ENCODE peak calls at places on chromosomes 2 and 18, in four cellular contexts. One of them, this sample, is unnamed. For H3K4me1, the result is how much of the 10 kb centered on the place peaks cover.

GRCh38 chr2:74778381-74779371 is 55.3 kb upstream of the HK2 start:
- DNase-seq in colonic mucosa: no peak
- DNase-seq in adipocyte: no peak
- DNase-seq in fibroblast of lung: no peak
- DNase-seq in this sample: peak

GRCh38 chr2:70962885-70963878 is 15.2 kb upstream of the ANKRD53 start:
- DNase-seq in fibroblast of lung: no peak
- DNase-seq in colonic mucosa: peak
- DNase-seq in adipocyte: no peak
- DNase-seq in this sample: peak

GRCh38 chr18:62809900-62810299 is 94.6 kb downstream of the PHLPP1 start:
- DNase-seq in fibroblast of lung: peak
- DNase-seq in colonic mucosa: no peak
- DNase-seq in adipocyte: no peak
- DNase-seq in this sample: no peak

GRCh38 chr2:218375212-218375611 is 6.9 kb upstream of the SLC11A1 start:
- DNase-seq in fibroblast of lung: peak
- DNase-seq in colonic mucosa: no peak
- DNase-seq in adipocyte: peak
- DNase-seq in this sample: no peak

GRCh38 chr2:68417931-68418330 is 49.2 kb downstream of the FBXO48 start:
- DNase-seq in fibroblast of lung: no peak
- DNase-seq in colonic mucosa: no peak
- DNase-seq in adipocyte: no peak
- DNase-seq in this sample: no peak

GRCh38 chr18:77101410-77102245 is 31.0 kb downstream of the MBP start:
- DNase-seq in colonic mucosa: peak
- DNase-seq in adipocyte: peak
- DNase-seq in fibroblast of lung: peak
- DNase-seq in this sample: peak

GRCh38 chr2:221245045-221245444 is 327.1 kb downstream of the EPHA4 start:
- DNase-seq in adipocyte: no peak
- DNase-seq in colonic mucosa: no peak
- DNase-seq in fibroblast of lung: no peak
- DNase-seq in this sample: no peak

GRCh38 chr2:170680172-170680913 is 34.8 kb upstream of the SP5 start:
- DNase-seq in adipocyte: no peak
- DNase-seq in fibroblast of lung: no peak
- DNase-seq in colonic mucosa: no peak
- DNase-seq in this sample: peak

GRCh38 chr2:77016964-77017363 is 505.2 kb downstream of the LRRTM4 start:
- DNase-seq in fibroblast of lung: no peak
- DNase-seq in adipocyte: no peak
- DNase-seq in colonic mucosa: no peak
- DNase-seq in this sample: no peak

GRCh38 chr2:181073896-181074295 is 93.5 kb downstream of the UBE2E3 start:
- DNase-seq in fibroblast of lung: peak
- DNase-seq in colonic mucosa: no peak
- DNase-seq in adipocyte: peak
- DNase-seq in this sample: no peak

GRCh38 chr2:96824079-96824870 is 8.2 kb downstream of the CNNM3 start:
- DNase-seq in colonic mucosa: no peak
- DNase-seq in adipocyte: no peak
- DNase-seq in fibroblast of lung: peak
- DNase-seq in this sample: no peak

GRCh38 chr18:10872297-10872696 is 277.1 kb downstream of the PIEZO2 start:
- DNase-seq in fibroblast of lung: no peak
- DNase-seq in adipocyte: no peak
- DNase-seq in colonic mucosa: no peak
- DNase-seq in this sample: no peak

GRCh38 chr2:11354363-11355154 is 10.1 kb upstream of the ROCK2 start:
- DNase-seq in fibroblast of lung: no peak
- DNase-seq in adipocyte: no peak
- DNase-seq in colonic mucosa: no peak
- DNase-seq in this sample: no peak

GRCh38 chr2:46749042-46749461 is 166.6 kb downstream of the MCFD2 start:
- DNase-seq in fibroblast of lung: peak
- DNase-seq in colonic mucosa: no peak
- DNase-seq in adipocyte: peak
- DNase-seq in this sample: no peak

GRCh38 chr2:197672494-197672893 is 2.9 kb downstream of the RFTN2 start:
- DNase-seq in colonic mucosa: no peak
- DNase-seq in fibroblast of lung: no peak
- DNase-seq in adipocyte: no peak
- DNase-seq in this sample: no peak

GRCh38 chr18:58692420-58693185 is 21.3 kb downstream of the MALT1 start:
- DNase-seq in colonic mucosa: no peak
- DNase-seq in adipocyte: no peak
- DNase-seq in fibroblast of lung: no peak
- DNase-seq in this sample: no peak

GRCh38 chr2:53865264-53865663 is 5.5 kb upstream of the GPR75 start:
- DNase-seq in fibroblast of lung: no peak
- DNase-seq in colonic mucosa: no peak
- DNase-seq in adipocyte: no peak
- DNase-seq in this sample: no peak

GRCh38 chr2:158100411-158100810 is 1.3 kb upstream of the UPP2 start:
- DNase-seq in fibroblast of lung: no peak
- DNase-seq in adipocyte: no peak
- DNase-seq in colonic mucosa: no peak
- DNase-seq in this sample: no peak

GRCh38 chr2:53512071-53512841 is 255.3 kb upstream of the CHAC2 start:
- DNase-seq in adipocyte: peak
- DNase-seq in fibroblast of lung: peak
- DNase-seq in colonic mucosa: no peak
- DNase-seq in this sample: no peak

GRCh38 chr18:54883816-54884604 is 55.7 kb downstream of the RAB27B start:
- DNase-seq in adipocyte: no peak
- DNase-seq in colonic mucosa: no peak
- DNase-seq in fibroblast of lung: peak
- DNase-seq in this sample: no peak

GRCh38 chr18:25349131-25349925 is 2.6 kb downstream of the ZNF521 start:
- DNase-seq in colonic mucosa: no peak
- DNase-seq in fibroblast of lung: peak
- DNase-seq in adipocyte: peak
- DNase-seq in this sample: peak

GRCh38 chr2:47904903-47905453 is 1.3 kb downstream of the FBXO11 start:
- DNase-seq in fibroblast of lung: peak
- DNase-seq in adipocyte: peak
- DNase-seq in colonic mucosa: peak
- DNase-seq in this sample: peak

GRCh38 chr2:60948161-60948560 is 66.8 kb downstream of the REL start:
- DNase-seq in colonic mucosa: no peak
- DNase-seq in adipocyte: no peak
- DNase-seq in fibroblast of lung: no peak
- DNase-seq in this sample: no peak

GRCh38 chr2:60948926-60949579 is 67.7 kb downstream of the REL start:
- DNase-seq in colonic mucosa: no peak
- DNase-seq in adipocyte: peak
- DNase-seq in fibroblast of lung: peak
- DNase-seq in this sample: no peak

GRCh38 chr2:60945341-60945740 is 64.0 kb downstream of the REL start:
- DNase-seq in fibroblast of lung: no peak
- DNase-seq in adipocyte: no peak
- DNase-seq in colonic mucosa: no peak
- DNase-seq in this sample: no peak

DNA sequence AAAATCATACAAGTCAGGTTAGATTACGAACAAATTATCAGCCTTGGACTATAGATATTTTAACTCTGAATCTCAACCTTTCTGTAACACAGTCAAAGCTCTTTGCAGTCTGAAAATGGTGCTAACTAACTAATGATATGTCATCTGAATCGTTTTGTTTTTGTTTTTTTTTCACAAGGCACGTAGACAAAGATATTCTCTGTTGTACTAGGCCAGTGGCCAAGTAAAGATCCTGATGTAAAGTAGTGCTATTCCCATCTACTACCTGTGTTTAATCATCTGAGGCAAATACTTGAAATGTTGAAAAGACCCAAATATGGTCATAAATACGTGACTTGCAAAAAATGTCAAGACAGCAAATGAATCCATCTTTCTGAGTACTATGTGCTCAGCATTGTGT is 65.7 kb downstream of the REL start:
- DNase-seq in colonic mucosa: no peak
- DNase-seq in adipocyte: no peak
- DNase-seq in fibroblast of lung: no peak
- DNase-seq in this sample: no peak
- H3K4me1 ChIP-seq in colonic mucosa: under half
- H3K4me1 ChIP-seq in adipocyte: under half
- H3K4me1 ChIP-seq in fibroblast of lung: under half
- H3K4me1 ChIP-seq in this sample: under half

DNA sequence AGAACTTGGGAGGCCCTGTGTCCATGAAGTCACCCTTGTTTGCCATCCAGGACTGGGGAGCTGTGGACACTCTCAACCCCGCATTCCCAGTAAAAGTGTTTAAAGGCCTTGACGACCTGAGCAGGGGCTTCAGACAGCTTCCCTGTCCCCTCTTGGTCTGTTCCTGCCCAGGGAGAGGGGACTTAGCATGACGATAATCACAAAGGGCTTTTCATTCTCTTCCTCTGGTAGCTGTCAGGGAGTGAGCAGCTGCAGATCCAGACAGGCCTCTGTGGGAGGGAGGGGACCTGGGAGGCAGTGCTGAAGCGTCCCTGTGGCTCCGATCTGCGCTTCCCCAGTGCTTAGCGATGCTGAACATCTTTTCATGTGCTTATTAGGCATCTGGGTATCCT is 77.8 kb upstream of the HS6ST1 start:
- DNase-seq in adipocyte: no peak
- DNase-seq in colonic mucosa: no peak
- DNase-seq in fibroblast of lung: no peak
- DNase-seq in this sample: peak
- H3K9ac ChIP-seq in adipocyte: no peak
- H3K9ac ChIP-seq in colonic mucosa: no peak
- H3K9ac ChIP-seq in fibroblast of lung: no peak
- H3K9ac ChIP-seq in this sample: no peak

GRCh38 chr18:27171993-27172392 is 13.1 kb downstream of the CHST9 start:
- DNase-seq in colonic mucosa: no peak
- DNase-seq in adipocyte: no peak
- DNase-seq in fibroblast of lung: no peak
- DNase-seq in this sample: no peak
- H3K4me1 ChIP-seq in colonic mucosa: under half
- H3K4me1 ChIP-seq in adipocyte: under half
- H3K4me1 ChIP-seq in fibroblast of lung: under half
- H3K4me1 ChIP-seq in this sample: under half

GRCh38 chr18:68764016-68764415 is 33.9 kb upstream of the CCDC102B start:
- DNase-seq in colonic mucosa: no peak
- DNase-seq in adipocyte: peak
- DNase-seq in fibroblast of lung: peak
- DNase-seq in this sample: no peak

GRCh38 chr18:68757121-68757520 is 40.8 kb upstream of the CCDC102B start:
- DNase-seq in fibroblast of lung: no peak
- DNase-seq in colonic mucosa: no peak
- DNase-seq in adipocyte: peak
- DNase-seq in this sample: no peak

GRCh38 chr18:68766433-68766832 is 31.4 kb upstream of the CCDC102B start:
- DNase-seq in colonic mucosa: no peak
- DNase-seq in fibroblast of lung: peak
- DNase-seq in adipocyte: no peak
- DNase-seq in this sample: no peak

GRCh38 chr18:68759308-68759707 is 38.6 kb upstream of the CCDC102B start:
- DNase-seq in adipocyte: no peak
- DNase-seq in colonic mucosa: no peak
- DNase-seq in fibroblast of lung: no peak
- DNase-seq in this sample: no peak

DNA sequence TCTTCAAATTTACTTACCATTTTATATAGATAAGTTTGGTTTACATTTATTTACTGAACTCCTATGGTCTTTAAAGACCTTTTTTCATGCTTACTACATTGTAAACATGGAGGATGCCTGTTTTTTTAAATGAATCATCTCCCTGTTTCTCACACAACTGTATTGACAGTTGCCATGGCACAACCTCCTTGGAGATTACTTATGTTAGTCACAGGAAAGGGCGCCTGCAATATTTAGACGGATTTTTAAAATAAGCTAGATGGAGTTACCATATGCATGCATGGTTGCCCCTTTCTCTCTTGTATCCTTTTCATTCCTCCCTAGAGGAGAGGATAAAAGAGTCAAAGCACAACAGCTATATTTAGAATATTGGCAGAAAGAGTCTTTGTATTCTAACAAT is 34.8 kb upstream of the CCDC102B start:
- DNase-seq in adipocyte: peak
- DNase-seq in colonic mucosa: no peak
- DNase-seq in fibroblast of lung: peak
- DNase-seq in this sample: no peak
- H3K9ac ChIP-seq in adipocyte: no peak
- H3K9ac ChIP-seq in colonic mucosa: no peak
- H3K9ac ChIP-seq in fibroblast of lung: no peak
- H3K9ac ChIP-seq in this sample: no peak

GRCh38 chr2:207161247-207161646 is 4.5 kb downstream of the KLF7 start:
- DNase-seq in fibroblast of lung: no peak
- DNase-seq in colonic mucosa: no peak
- DNase-seq in adipocyte: no peak
- DNase-seq in this sample: no peak

GRCh38 chr2:207157162-207157481 is 8.6 kb downstream of the KLF7 start:
- DNase-seq in fibroblast of lung: no peak
- DNase-seq in colonic mucosa: no peak
- DNase-seq in adipocyte: no peak
- DNase-seq in this sample: no peak

GRCh38 chr2:207157727-207158126 is 8.0 kb downstream of the KLF7 start:
- DNase-seq in colonic mucosa: no peak
- DNase-seq in adipocyte: no peak
- DNase-seq in fibroblast of lung: no peak
- DNase-seq in this sample: no peak

GRCh38 chr2:207160115-207160514 is 5.6 kb downstream of the KLF7 start:
- DNase-seq in colonic mucosa: no peak
- DNase-seq in fibroblast of lung: peak
- DNase-seq in adipocyte: no peak
- DNase-seq in this sample: no peak

GRCh38 chr2:207159002-207159401 is 6.7 kb downstream of the KLF7 start:
- DNase-seq in adipocyte: no peak
- DNase-seq in colonic mucosa: no peak
- DNase-seq in fibroblast of lung: no peak
- DNase-seq in this sample: no peak
- H3K4me1 ChIP-seq in adipocyte: half or more
- H3K4me1 ChIP-seq in colonic mucosa: under half
- H3K4me1 ChIP-seq in fibroblast of lung: under half
- H3K4me1 ChIP-seq in this sample: under half

DNA sequence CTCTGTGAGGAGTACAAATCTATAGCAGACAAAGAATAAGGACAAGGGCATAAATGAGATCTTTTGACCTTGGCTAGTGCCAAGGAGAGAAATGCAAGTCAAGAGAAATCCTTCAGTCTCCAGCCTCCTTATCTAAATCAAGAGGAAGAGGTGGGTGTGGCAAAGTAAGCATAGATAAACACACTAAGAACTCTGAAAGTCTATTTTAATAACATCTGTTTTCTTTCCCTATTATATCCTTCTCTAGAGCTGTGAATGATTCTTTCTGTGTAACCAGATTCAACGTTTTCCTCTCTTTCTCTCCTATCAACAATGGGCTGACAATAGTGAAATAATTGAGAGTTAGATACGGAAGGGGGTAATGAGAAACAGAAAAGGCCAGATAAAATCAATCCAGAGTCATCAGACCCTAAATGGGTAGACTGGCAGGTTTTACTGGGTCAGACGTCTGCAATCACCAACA is 118.5 kb upstream of the ZFP36L2 start:
- DNase-seq in adipocyte: peak
- DNase-seq in colonic mucosa: no peak
- DNase-seq in fibroblast of lung: no peak
- DNase-seq in this sample: no peak
- H3K9ac ChIP-seq in adipocyte: peak
- H3K9ac ChIP-seq in colonic mucosa: peak
- H3K9ac ChIP-seq in fibroblast of lung: no peak
- H3K9ac ChIP-seq in this sample: no peak

This sample was measured in endodermal cell.